ENCODE peak calls at places on chromosomes 3 and 15, in nine cellular contexts. P, J, D, L, O, R, X, F and B are unnamed samples.

GRCh38 chr3:136898549-136898948 is 36.5 kb downstream of the NCK1 start:
- DNase-seq in L (no peak), D (no peak), P (no peak), J (no peak), R (no peak), O (no peak), X (no peak), F (no peak), B (no peak)

GRCh38 chr15:57332326-57332725 is 44.0 kb upstream of the CGNL1 start:
- DNase-seq in F (no peak), L (no peak), X (no peak), D (no peak), O (no peak), R (no peak), J (no peak), P (no peak), B (no peak)

GRCh38 chr3:11567516-11568467 is 75.9 kb downstream of the VGLL4 start:
- DNase-seq in R (no peak), L (peak; percentile 89), P (no peak), J (no peak), X (no peak), F (peak; percentile 14), O (peak; percentile 83), D (peak; percentile 70), B (no peak)

GRCh38 chr3:30006111-30006510 is 600.3 kb upstream of the TGFBR2 start:
- DNase-seq in J (no peak), X (no peak), R (no peak), F (no peak), O (no peak), L (no peak), P (no peak), D (no peak), B (no peak)

GRCh38 chr3:195865752-195866151 is 42.6 kb downstream of the TNK2 start:
- DNase-seq in O (no peak), P (no peak), X (no peak), R (no peak), D (no peak), J (no peak), L (no peak), F (no peak), B (no peak)

GRCh38 chr3:141275973-141276372 is 44.3 kb downstream of the PXYLP1 start:
- DNase-seq in O (no peak), R (no peak), P (no peak), J (no peak), D (no peak), X (no peak), L (peak; percentile 94), F (no peak), B (no peak)

GRCh38 chr15:29424118-29424517 is 154.5 kb upstream of the NSMCE3 start:
- DNase-seq in D (no peak), X (no peak), O (no peak), R (no peak), L (no peak), F (no peak), P (no peak), J (no peak), B (no peak)

GRCh38 chr3:66431494-66431893 is 69.3 kb downstream of the LRIG1 start:
- DNase-seq in F (no peak), D (no peak), L (no peak), J (no peak), R (no peak), P (no peak), X (no peak), O (peak; percentile 57), B (no peak)

GRCh38 chr15:65824031-65824743 is 32.1 kb upstream of the DENND4A start:
- DNase-seq in J (no peak), O (peak; percentile 67), F (peak; percentile 17), D (no peak), P (peak; percentile 53), R (peak; percentile 66), X (peak; percentile 67), L (peak; percentile 66), B (no peak)